ENCODE peak calls at places on chromosomes 3 and 15, in seven cellular contexts. One of them, this sample, is unnamed.
A peak's percentile ranks its signal among the peaks of the same experiment; 100 is the strongest.

GRCh38 chr3:119647843-119648575 is 12.4 kb downstream of the POPDC2 start:
- DNase-seq in sigmoid colon: no peak
- DNase-seq in putamen: no peak
- DNase-seq in AML-193: no peak
- DNase-seq in thoracic aorta: no peak
- DNase-seq in NCI-H774: no peak
- DNase-seq in T-helper 17 cell: no peak
- DNase-seq in this sample: no peak

GRCh38 chr3:141049681-141050080 is 1.5 kb upstream of the SPSB4 start:
- DNase-seq in T-helper 17 cell: no peak
- DNase-seq in putamen: no peak
- DNase-seq in NCI-H774: no peak
- DNase-seq in thoracic aorta: no peak
- DNase-seq in sigmoid colon: no peak
- DNase-seq in AML-193: no peak
- DNase-seq in this sample: no peak

GRCh38 chr3:157807286-157807685 is 298.9 kb downstream of the SHOX2 start:
- DNase-seq in thoracic aorta: no peak
- DNase-seq in putamen: no peak
- DNase-seq in NCI-H774: no peak
- DNase-seq in T-helper 17 cell: no peak
- DNase-seq in sigmoid colon: no peak
- DNase-seq in AML-193: no peak
- DNase-seq in this sample: no peak

GRCh38 chr3:74027121-74027520 is 402.4 kb upstream of the PDZRN3 start:
- DNase-seq in T-helper 17 cell: no peak
- DNase-seq in putamen: no peak
- DNase-seq in thoracic aorta: no peak
- DNase-seq in NCI-H774: no peak
- DNase-seq in AML-193: no peak
- DNase-seq in sigmoid colon: no peak
- DNase-seq in this sample: no peak

GRCh38 chr3:62874398-62875102 is 666 bp downstream of the CADPS start:
- DNase-seq in NCI-H774: no peak
- DNase-seq in AML-193: no peak
- DNase-seq in thoracic aorta: no peak
- DNase-seq in T-helper 17 cell: no peak
- DNase-seq in putamen: no peak
- DNase-seq in sigmoid colon: no peak
- DNase-seq in this sample: no peak

GRCh38 chr15:56243774-56244236 is at the start of gene RFX7:
- DNase-seq in NCI-H774: peak; percentile 74
- DNase-seq in sigmoid colon: peak; percentile 84
- DNase-seq in T-helper 17 cell: peak; percentile 69
- DNase-seq in AML-193: peak; percentile 33
- DNase-seq in thoracic aorta: peak; percentile 15
- DNase-seq in putamen: peak; percentile 79
- DNase-seq in this sample: peak; percentile 44

GRCh38 chr15:50257924-50258323 is 7.6 kb downstream of the HDC start:
- DNase-seq in sigmoid colon: no peak
- DNase-seq in T-helper 17 cell: no peak
- DNase-seq in putamen: no peak
- DNase-seq in thoracic aorta: no peak
- DNase-seq in NCI-H774: no peak
- DNase-seq in AML-193: peak; percentile 87
- DNase-seq in this sample: no peak

GRCh38 chr15:48084759-48085420 is 35.9 kb upstream of the SLC24A5 start:
- DNase-seq in thoracic aorta: no peak
- DNase-seq in AML-193: no peak
- DNase-seq in T-helper 17 cell: no peak
- DNase-seq in sigmoid colon: no peak
- DNase-seq in putamen: no peak
- DNase-seq in NCI-H774: peak; percentile 10
- DNase-seq in this sample: no peak

GRCh38 chr3:128456776-128457715 is 9.6 kb downstream of the DNAJB8 start:
- DNase-seq in thoracic aorta: no peak
- DNase-seq in T-helper 17 cell: no peak
- DNase-seq in NCI-H774: no peak
- DNase-seq in AML-193: no peak
- DNase-seq in putamen: no peak
- DNase-seq in sigmoid colon: no peak
- DNase-seq in this sample: no peak

GRCh38 chr15:66214236-66214635 is 39.3 kb downstream of the MEGF11 start:
- DNase-seq in AML-193: no peak
- DNase-seq in sigmoid colon: no peak
- DNase-seq in NCI-H774: no peak
- DNase-seq in thoracic aorta: no peak
- DNase-seq in T-helper 17 cell: no peak
- DNase-seq in putamen: no peak
- DNase-seq in this sample: no peak

GRCh38 chr3:126107960-126108688 is 24.2 kb upstream of the SLC41A3 start:
- DNase-seq in T-helper 17 cell: no peak
- DNase-seq in sigmoid colon: peak; percentile 46
- DNase-seq in AML-193: no peak
- DNase-seq in putamen: no peak
- DNase-seq in NCI-H774: no peak
- DNase-seq in thoracic aorta: no peak
- DNase-seq in this sample: no peak